ENCODE peak calls at places on chromosomes 3 and 15, in six cellular contexts. I is mucosa of descending colon; W is OCI-LY7; Q is CD8-positive, alpha-beta memory T cell; L is mesendoderm; U is body of pancreas. N is an unnamed sample. For H3K4me1, the result is how much of the 10 kb centered on the place peaks cover.

GRCh38 chr15:99113547-99114271 is 8.8 kb downstream of the SYNM start:
- DNase-seq in I (no peak), Q (no peak), W (no peak), U (no peak), L (no peak), N (no peak)

GRCh38 chr3:42493126-42493797 is 9.2 kb upstream of the VIPR1 start:
- DNase-seq in W (no peak), L (no peak), U (no peak), I (no peak), Q (no peak), N (no peak)

GRCh38 chr3:103218146-103218545 is 783.3 kb downstream of the ZPLD1 start:
- DNase-seq in Q (no peak), I (no peak), U (no peak), L (no peak), W (no peak), N (no peak)

GRCh38 chr3:129829640-129830039 is 63.9 kb downstream of the TMCC1 start:
- DNase-seq in I (no peak), L (peak), W (peak), U (peak), Q (peak), N (peak)

GRCh38 chr3:122559906-122560305 is 4.2 kb downstream of the PARP9 start:
- DNase-seq in I (no peak), L (peak), Q (no peak), U (no peak), W (no peak), N (no peak)

GRCh38 chr3:53186726-53187125 is 25.7 kb downstream of the PRKCD start:
- DNase-seq in U (no peak), I (no peak), Q (no peak), W (no peak), L (no peak), N (no peak)

GRCh38 chr3:194395767-194396527 is 3.1 kb downstream of the GP5 start:
- DNase-seq in U (no peak), L (peak), I (peak), W (no peak), Q (peak), N (peak)

GRCh38 chr15:77022646-77023575 is 28.0 kb downstream of the PSTPIP1 start:
- DNase-seq in W (no peak), L (no peak), I (peak), U (no peak), Q (no peak), N (no peak)

GRCh38 chr3:148815736-148816135 is 11.9 kb upstream of the CPB1 start:
- DNase-seq in L (no peak), U (no peak), I (no peak), W (no peak), Q (no peak), N (no peak)

GRCh38 chr15:27545494-27546255 is 553.4 kb downstream of the OCA2 start:
- DNase-seq in W (no peak), Q (no peak), I (no peak), U (no peak), L (no peak), N (no peak)

GRCh38 chr15:80673561-80674244 is 21.4 kb upstream of the ABHD17C start:
- DNase-seq in W (no peak), I (no peak), U (no peak), Q (no peak), L (peak), N (no peak)

GRCh38 chr3:47961815-47962606 is 54.2 kb downstream of the MAP4 start:
- DNase-seq in Q (peak), W (peak), L (peak), I (no peak), U (peak), N (no peak)

GRCh38 chr15:93231994-93232393 is 143.0 kb upstream of the RGMA start:
- DNase-seq in Q (no peak), W (no peak), I (no peak), U (no peak), L (no peak), N (no peak)

GRCh38 chr15:89413877-89414276 is 79.3 kb upstream of the POLG start:
- DNase-seq in U (no peak), W (no peak), Q (no peak), L (no peak), I (no peak), N (no peak)

GRCh38 chr15:70880781-70881180 is 11.5 kb downstream of the THAP10 start:
- DNase-seq in U (no peak), W (no peak), I (no peak), Q (no peak), L (no peak), N (no peak)

GRCh38 chr3:137172703-137173102 is 214.9 kb downstream of the IL20RB start:
- DNase-seq in W (no peak), I (no peak), U (no peak), L (no peak), Q (no peak), N (no peak)

GRCh38 chr3:126274735-126275734 is 82.2 kb downstream of the KLF15 start:
- DNase-seq in W (no peak), Q (no peak), I (no peak), U (no peak), L (no peak), N (no peak)

GRCh38 chr3:119330181-119330580 is 36.0 kb downstream of the ARHGAP31 start:
- DNase-seq in Q (no peak), L (no peak), U (no peak), I (no peak), W (no peak), N (no peak)

GRCh38 chr3:119336823-119337222 is 42.6 kb downstream of the ARHGAP31 start:
- DNase-seq in L (no peak), W (no peak), I (no peak), U (no peak), Q (no peak), N (no peak)

GRCh38 chr3:119330858-119331257 is 36.7 kb downstream of the ARHGAP31 start:
- DNase-seq in W (no peak), U (no peak), I (no peak), L (no peak), Q (no peak), N (no peak)

GRCh38 chr3:119331661-119332060 is 37.5 kb downstream of the ARHGAP31 start:
- DNase-seq in I (no peak), Q (no peak), U (no peak), L (no peak), W (no peak), N (no peak)

DNA sequence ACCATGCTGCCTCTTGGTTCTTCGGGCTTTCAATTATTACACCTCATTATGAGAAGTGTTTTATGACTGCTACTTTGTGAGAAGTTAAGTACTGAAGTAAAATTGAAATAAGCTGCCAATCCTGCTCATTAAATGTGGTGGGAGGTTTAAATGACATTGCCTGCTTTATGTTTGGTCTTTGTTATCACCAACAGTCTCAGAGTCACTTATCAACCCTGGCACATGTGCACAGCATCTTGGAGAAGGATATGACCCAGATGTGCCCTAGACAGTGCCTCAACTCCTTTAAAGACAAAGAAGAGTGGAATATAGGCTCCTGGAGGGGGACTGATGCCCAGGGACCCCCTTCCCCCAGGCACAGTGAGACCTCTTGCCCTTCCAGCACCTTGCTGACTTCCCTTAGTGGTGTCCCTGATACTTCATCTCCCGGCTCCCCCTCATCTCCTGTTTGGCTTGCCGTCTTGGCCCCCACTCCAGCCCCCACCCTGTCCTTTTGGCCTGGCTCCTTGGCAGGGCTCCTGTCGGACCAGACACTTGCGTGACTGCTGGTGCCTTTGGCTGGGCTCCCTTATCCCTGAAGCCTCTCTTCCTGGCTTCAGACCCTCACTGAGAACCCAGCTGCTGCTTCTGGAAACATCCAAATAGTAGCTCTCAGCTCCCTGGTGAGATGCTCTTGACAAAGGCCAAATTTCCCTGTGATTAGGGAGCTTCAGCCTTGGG is 39.8 kb downstream of the ARHGAP31 start:
- DNase-seq in I (peak), W (no peak), Q (no peak), U (no peak), L (no peak), N (no peak)
- H3K4me1 ChIP-seq in I (under half), W (under half), Q (under half), U (under half), L (under half), N (under half)

GRCh38 chr3:184160456-184160855 is 5.3 kb downstream of the DVL3 start:
- DNase-seq in L (no peak), I (no peak), Q (no peak), W (no peak), U (no peak), N (no peak)
- H3K4me1 ChIP-seq in L (under half), I (under half), Q (under half), W (under half), U (under half), N (under half)

DNA sequence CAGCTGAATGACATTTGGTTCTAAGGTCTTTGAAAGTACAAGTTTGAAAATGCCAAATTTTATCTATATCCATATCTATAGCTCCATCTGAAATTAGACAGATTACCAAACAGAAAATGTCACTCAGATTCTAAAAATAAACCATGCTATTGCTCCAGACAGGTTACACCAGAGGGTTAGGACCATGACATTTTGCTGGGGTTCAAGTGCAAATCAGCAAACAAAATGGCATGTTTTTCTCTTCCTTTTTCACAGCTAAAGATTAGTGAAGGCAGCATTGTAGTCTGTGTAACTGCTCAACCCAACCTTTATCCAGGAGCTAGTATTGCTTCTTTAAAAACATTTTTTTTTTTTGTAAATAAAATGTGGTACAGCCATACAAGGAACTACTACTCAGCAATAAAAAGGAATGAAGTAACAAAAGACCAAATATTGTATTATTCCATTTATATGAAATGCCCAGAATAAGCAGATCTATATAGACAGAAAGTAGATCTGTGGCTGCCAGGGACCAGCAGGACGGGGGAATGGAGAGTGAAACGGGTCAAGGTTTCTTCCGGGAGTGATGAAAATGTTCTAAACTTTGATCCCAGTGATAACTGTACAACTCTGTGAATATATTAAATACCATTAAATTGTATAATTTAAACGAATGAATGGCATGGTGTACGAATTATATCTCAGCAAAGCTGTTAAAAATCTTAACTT is 18.2 kb downstream of the VGLL4 start:
- DNase-seq in W (no peak), U (no peak), L (no peak), I (no peak), Q (no peak), N (no peak)
- H3K4me1 ChIP-seq in W (under half), U (under half), L (under half), I (half or more), Q (under half), N (under half)

GRCh38 chr15:64808785-64809453 is 16.5 kb downstream of the PIF1 start:
- DNase-seq in U (no peak), L (peak), I (no peak), W (no peak), Q (no peak), N (no peak)
- H3K4me1 ChIP-seq in U (under half), L (under half), I (under half), W (under half), Q (under half), N (under half)

N was measured in naive thymus-derived CD4-positive, alpha-beta T cell.